ENCODE peak calls at places on chromosomes 2 and 18, in five cellular contexts. G, K, C, M and T are unnamed samples.
A peak's percentile ranks its signal among the peaks of the same experiment; 100 is the strongest.

GRCh38 chr2:34102359-34102758 is 503.3 kb upstream of the FAM98A start:
- DNase-seq in K (no peak), M (no peak), C (peak; percentile 4), G (no peak), T (peak; percentile 8)

GRCh38 chr2:212282596-212283330 is 255.8 kb downstream of the ERBB4 start:
- DNase-seq in K (no peak), C (no peak), G (no peak), M (no peak), T (no peak)

GRCh38 chr2:202278944-202279343 is 13.4 kb downstream of the NOP58 start:
- DNase-seq in M (peak; percentile 80), G (no peak), K (peak; percentile 59), C (peak; percentile 78), T (peak; percentile 71)

GRCh38 chr2:74576151-74576755 is 21.7 kb downstream of the DOK1 start:
- DNase-seq in M (peak; percentile 53), G (no peak), K (no peak), C (peak; percentile 88), T (peak; percentile 33)

GRCh38 chr2:109718139-109718538 is 76.0 kb upstream of the RGPD5 start:
- DNase-seq in M (no peak), G (no peak), C (no peak), K (no peak), T (no peak)

GRCh38 chr2:137770161-137770560 is 194.1 kb upstream of the HNMT start:
- DNase-seq in C (no peak), M (no peak), K (peak; percentile 47), G (no peak), T (no peak)

GRCh38 chr2:31835450-31835849 is 175.4 kb downstream of the MEMO1 start:
- DNase-seq in K (no peak), M (no peak), G (no peak), C (no peak), T (no peak)

GRCh38 chr2:198968585-198968984 is 489.2 kb downstream of the SATB2 start:
- DNase-seq in G (no peak), K (peak; percentile 4), M (no peak), C (no peak), T (no peak)

GRCh38 chr2:143030127-143030526 is 99.1 kb upstream of the ARHGAP15 start:
- DNase-seq in M (peak; percentile 24), G (no peak), K (no peak), C (peak; percentile 46), T (no peak)

GRCh38 chr2:210399440-210400041 is 77.0 kb downstream of the LANCL1 start:
- DNase-seq in K (no peak), C (peak; percentile 7), M (peak; percentile 16), G (no peak), T (peak; percentile 69)

GRCh38 chr18:37019157-37019571 is 190.2 kb downstream of the KIAA1328 start:
- DNase-seq in C (peak; percentile 11), G (peak; percentile 41), K (peak; percentile 84), M (peak; percentile 37), T (peak; percentile 57)

GRCh38 chr2:158965731-158966130 is 2.7 kb upstream of the TANC1 start:
- DNase-seq in K (no peak), M (peak; percentile 67), C (no peak), G (no peak), T (no peak)

GRCh38 chr2:24435391-24436316 is 55.4 kb upstream of the NCOA1 start:
- DNase-seq in G (no peak), M (peak; percentile 31), C (peak; percentile 65), K (peak; percentile 75), T (no peak)

GRCh38 chr2:3022841-3023372 is 354.7 kb downstream of the EIPR1 start:
- DNase-seq in G (peak; percentile 14), C (no peak), K (no peak), M (no peak), T (no peak)

GRCh38 chr2:178863856-178864620 is 56.8 kb upstream of the TTN start:
- DNase-seq in C (no peak), G (peak; percentile 32), M (peak; percentile 43), K (no peak), T (no peak)

GRCh38 chr2:216911886-216912285 is 52.0 kb upstream of the TNP1 start:
- DNase-seq in K (no peak), M (peak; percentile 7), C (peak; percentile 66), G (no peak), T (no peak)

GRCh38 chr2:197500503-197501179 is 462 bp downstream of the HSPE1 start:
- DNase-seq in K (no peak), C (peak; percentile 5), G (no peak), M (peak; percentile 46), T (peak; percentile 28)

GRCh38 chr2:158828378-158829136 is 33.4 kb downstream of the DAPL1 start:
- DNase-seq in M (no peak), K (no peak), G (no peak), C (peak; percentile 11), T (peak; percentile 25)

GRCh38 chr2:42788478-42788793 is 3.9 kb downstream of the HAAO start:
- DNase-seq in M (no peak), C (no peak), G (no peak), K (no peak), T (no peak)

GRCh38 chr2:105575626-105576025 is 169.1 kb upstream of the NCK2 start:
- DNase-seq in K (no peak), G (no peak), M (no peak), C (no peak), T (no peak)

GRCh38 chr2:37190290-37190689 is 1.8 kb upstream of the SULT6B1 start:
- DNase-seq in C (no peak), K (no peak), M (no peak), G (no peak), T (no peak)

GRCh38 chr2:37192551-37192950 is 3.7 kb upstream of the CEBPZOS start:
- DNase-seq in C (no peak), M (no peak), K (no peak), G (no peak), T (no peak)

GRCh38 chr2:37189452-37190153 is 1.1 kb upstream of the SULT6B1 start:
- DNase-seq in M (peak; percentile 83), K (peak; percentile 97), G (peak; percentile 82), C (peak; percentile 90), T (peak; percentile 24)

GRCh38 chr2:37191253-37191652 is 2.8 kb upstream of the SULT6B1 start:
- DNase-seq in G (no peak), K (no peak), C (no peak), M (no peak), T (no peak)

GRCh38 chr2:37191747-37192146 is 3.3 kb upstream of the SULT6B1 start:
- DNase-seq in M (no peak), G (peak; percentile 36), K (no peak), C (no peak), T (no peak)
- H2BK120ac ChIP-seq in M (no peak overlapping the region), G (no peak overlapping the region), K (no peak overlapping the region), C (no peak overlapping the region), T (no peak overlapping the region)

GRCh38 chr2:8255448-8255800 is 426.4 kb upstream of the ID2 start:
- DNase-seq in K (peak; percentile 89), M (peak; percentile 7), G (peak; percentile 56), C (peak; percentile 13), T (no peak)
- H2BK120ac ChIP-seq in K (peak overlapping the region; percentile 82), M (no peak overlapping the region), G (no peak overlapping the region), C (no peak overlapping the region), T (no peak overlapping the region)

GRCh38 chr2:48587560-48587959 is 30.1 kb upstream of the GTF2A1L start:
- DNase-seq in C (no peak), G (no peak), K (no peak), M (no peak), T (peak; percentile 99)

GRCh38 chr2:48588745-48589144 is 28.9 kb upstream of the GTF2A1L start:
- DNase-seq in K (peak; percentile 57), M (no peak), C (no peak), G (no peak), T (no peak)

GRCh38 chr2:48584551-48584950 is 33.1 kb upstream of the GTF2A1L start:
- DNase-seq in K (peak; percentile 18), C (no peak), G (no peak), M (no peak), T (peak; percentile 78)

GRCh38 chr2:48589170-48589767 is 28.4 kb upstream of the GTF2A1L start:
- DNase-seq in C (peak; percentile 59), K (peak; percentile 32), M (peak; percentile 54), G (no peak), T (peak; percentile 47)

DNA sequence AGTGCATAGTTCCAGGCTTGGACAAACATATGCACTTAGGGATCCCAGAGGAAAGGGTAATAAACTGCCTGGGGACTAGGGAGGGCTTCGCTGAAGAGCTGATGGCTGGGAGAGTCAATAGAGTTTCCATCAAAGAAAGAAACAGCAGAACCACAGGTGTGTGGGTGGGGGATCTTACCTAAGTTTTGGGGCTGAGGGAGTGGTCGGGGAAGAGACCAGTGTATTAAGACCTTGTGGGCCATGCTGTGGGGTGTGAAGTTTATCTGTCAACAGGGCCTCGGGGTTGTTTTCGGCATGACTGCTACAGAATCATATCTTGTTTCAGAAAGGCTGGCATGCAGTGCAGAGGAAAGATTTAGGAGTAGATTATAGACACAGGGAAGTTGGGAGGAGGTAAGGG is 31.2 kb upstream of the GTF2A1L start:
- DNase-seq in G (no peak), C (no peak), K (no peak), M (no peak), T (peak; percentile 14)
- H2BK120ac ChIP-seq in G (no peak overlapping the region), C (no peak overlapping the region), K (no peak overlapping the region), M (no peak overlapping the region), T (peak overlapping the region; percentile 63)

GRCh38 chr2:38080346-38080745 is 4.4 kb upstream of the CYP1B1 start:
- DNase-seq in G (peak; percentile 38), M (no peak), K (peak; percentile 65), C (no peak), T (peak; percentile 77)

GRCh38 chr2:38076250-38076709 is 329 bp upstream of the CYP1B1 start:
- DNase-seq in K (peak; percentile 98), M (peak; percentile 91), G (peak; percentile 91), C (peak; percentile 68), T (peak; percentile 45)

GRCh38 chr2:38076710-38077430 is 919 bp upstream of the CYP1B1 start:
- DNase-seq in M (peak; percentile 98), C (peak; percentile 90), K (peak; percentile 93), G (peak; percentile 84), T (peak; percentile 35)

GRCh38 chr2:38077431-38077769 is 1.4 kb upstream of the CYP1B1 start:
- DNase-seq in C (no peak), M (no peak), G (no peak), K (no peak), T (no peak)

GRCh38 chr2:38079111-38080052 is 3.4 kb upstream of the CYP1B1 start:
- DNase-seq in C (no peak), M (no peak), G (peak; percentile 66), K (peak; percentile 62), T (peak; percentile 27)
- H2BK120ac ChIP-seq in C (peak overlapping the region; percentile 55), M (no peak overlapping the region), G (no peak overlapping the region), K (no peak overlapping the region), T (no peak overlapping the region)